ENCODE peak calls at places on chromosomes 6 and 20, in six cellular contexts. J is AG04450; F is body of pancreas; U is Peyer's patch; M is CD8-positive, alpha-beta T cell; W is Panc1. T is an unnamed sample.

GRCh38 chr6:155093430-155093829 is 98.3 kb downstream of the TIAM2 start:
- DNase-seq in F (no peak), M (no peak), W (no peak), J (no peak), U (no peak), T (no peak)

GRCh38 chr6:45946887-45947286 is 68.8 kb downstream of the CLIC5 start:
- DNase-seq in M (no peak), W (no peak), J (no peak), U (no peak), F (no peak), T (peak; percentile 6)

GRCh38 chr6:32991972-32992371 is 17.4 kb downstream of the HLA-DOA start:
- DNase-seq in M (no peak), W (no peak), F (no peak), U (no peak), J (no peak), T (no peak)

GRCh38 chr6:131660195-131660594 is 23.1 kb downstream of the ENPP3 start:
- DNase-seq in J (no peak), U (no peak), M (no peak), F (no peak), W (no peak), T (no peak)

GRCh38 chr6:156395276-156395675 is 381.9 kb upstream of the ARID1B start:
- DNase-seq in M (no peak), F (no peak), J (no peak), W (no peak), U (peak; percentile 72), T (no peak)

GRCh38 chr20:16518068-16518783 is 55.0 kb downstream of the KIF16B start:
- DNase-seq in J (peak; percentile 7), W (peak; percentile 42), F (peak; percentile 53), U (no peak), M (no peak), T (peak; percentile 79)

GRCh38 chr6:1424306-1424927 is 35.0 kb downstream of the FOXF2 start:
- DNase-seq in U (no peak), J (no peak), W (peak; percentile 36), F (peak; percentile 62), M (no peak), T (peak; percentile 68)

GRCh38 chr6:131572686-131573415 is at the start of gene ARG1:
- DNase-seq in W (no peak), J (no peak), M (no peak), F (no peak), U (no peak), T (no peak)

GRCh38 chr6:5325173-5325572 is 63.9 kb downstream of the FARS2 start:
- DNase-seq in M (no peak), F (no peak), U (no peak), J (no peak), W (no peak), T (no peak)

GRCh38 chr6:692356-692851 is 535 bp downstream of the EXOC2 start:
- DNase-seq in J (no peak), F (peak; percentile 30), M (peak; percentile 43), U (peak; percentile 59), W (no peak), T (peak; percentile 39)

GRCh38 chr6:96521267-96521624 is 360 bp upstream of the UFL1 start:
- DNase-seq in U (no peak), M (no peak), J (no peak), W (no peak), F (no peak), T (no peak)

GRCh38 chr6:13368079-13368478 is 39.7 kb upstream of the TBC1D7 start:
- DNase-seq in W (no peak), F (peak; percentile 58), M (no peak), J (no peak), U (no peak), T (no peak)

GRCh38 chr20:46698788-46699187 is 9.5 kb upstream of the TP53RK start:
- DNase-seq in J (no peak), M (no peak), U (no peak), F (no peak), W (no peak), T (no peak)

GRCh38 chr6:144898741-144899140 is 613.6 kb downstream of the UTRN start:
- DNase-seq in W (no peak), J (no peak), M (no peak), F (no peak), U (no peak), T (no peak)

GRCh38 chr6:16206595-16207037 is 31.8 kb upstream of the GMPR start:
- DNase-seq in J (peak; percentile 55), F (peak; percentile 79), U (peak; percentile 51), M (peak; percentile 2), W (peak; percentile 75), T (peak; percentile 67)

GRCh38 chr20:2178328-2179232 is 77.0 kb downstream of the STK35 start:
- DNase-seq in F (no peak), W (no peak), U (no peak), M (no peak), J (no peak), T (no peak)

GRCh38 chr6:52876056-52876787 is 33.3 kb downstream of the GSTA3 start:
- DNase-seq in J (no peak), M (no peak), F (peak; percentile 7), U (no peak), W (no peak), T (no peak)

GRCh38 chr6:143965503-143966171 is 42.4 kb downstream of the PLAGL1 start:
- DNase-seq in F (no peak), W (no peak), J (no peak), M (no peak), U (no peak), T (no peak)

GRCh38 chr6:111952821-111953535 is 79.7 kb upstream of the FYN start:
- DNase-seq in M (no peak), U (no peak), J (no peak), W (no peak), F (no peak), T (peak; percentile 76)

GRCh38 chr20:34448517-34448916 is 67.7 kb upstream of the DYNLRB1 start:
- DNase-seq in F (no peak), U (no peak), J (no peak), M (no peak), W (no peak), T (no peak)

GRCh38 chr6:125107896-125108295 is 45.7 kb upstream of the TPD52L1 start:
- DNase-seq in W (no peak), F (no peak), M (no peak), U (no peak), J (no peak), T (no peak)

GRCh38 chr6:132065556-132065955 is 114.4 kb upstream of the CCN2 start:
- DNase-seq in M (no peak), U (no peak), F (no peak), J (no peak), W (no peak), T (peak; percentile 34)

GRCh38 chr6:137892271-137892708 is 25.2 kb downstream of the TNFAIP3 start:
- DNase-seq in J (peak; percentile 52), M (no peak), U (no peak), F (no peak), W (no peak), T (peak; percentile 19)

GRCh38 chr6:159540152-159540551 is 152.9 kb downstream of the SOD2 start:
- DNase-seq in M (no peak), W (no peak), F (no peak), J (no peak), U (no peak), T (no peak)

GRCh38 chr6:109165392-109165964 is 70.2 kb downstream of the CEP57L1 start:
- DNase-seq in U (no peak), F (peak; percentile 39), W (no peak), J (peak; percentile 50), M (no peak), T (peak; percentile 19)

DNA sequence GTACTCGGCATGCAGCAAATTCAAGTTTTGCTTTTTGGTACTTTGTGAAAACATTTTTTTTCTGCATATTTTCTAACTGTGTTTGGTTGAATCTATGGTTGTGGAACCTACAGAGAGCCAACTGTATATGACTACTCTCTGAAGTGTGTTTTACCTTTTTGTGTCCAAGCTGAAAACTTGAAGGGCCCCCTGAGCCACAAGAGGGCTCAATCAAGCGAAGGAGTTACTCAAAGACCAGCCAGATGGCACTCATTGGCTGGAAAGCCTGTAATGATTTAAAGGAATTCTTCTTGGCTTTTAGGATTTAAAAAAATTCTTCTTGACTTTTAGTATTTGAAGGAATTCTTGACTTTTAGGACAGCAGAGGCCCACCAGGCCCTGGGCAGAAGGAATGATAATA is 27.0 kb upstream of the ECI2 start:
- DNase-seq in W (no peak), U (no peak), F (no peak), M (no peak), J (no peak), T (no peak)
- TF ChIP-seq CTCF in W (no peak), U (no peak), F (no peak), M (no peak), J (peak; percentile 9), T (no peak)

DNA sequence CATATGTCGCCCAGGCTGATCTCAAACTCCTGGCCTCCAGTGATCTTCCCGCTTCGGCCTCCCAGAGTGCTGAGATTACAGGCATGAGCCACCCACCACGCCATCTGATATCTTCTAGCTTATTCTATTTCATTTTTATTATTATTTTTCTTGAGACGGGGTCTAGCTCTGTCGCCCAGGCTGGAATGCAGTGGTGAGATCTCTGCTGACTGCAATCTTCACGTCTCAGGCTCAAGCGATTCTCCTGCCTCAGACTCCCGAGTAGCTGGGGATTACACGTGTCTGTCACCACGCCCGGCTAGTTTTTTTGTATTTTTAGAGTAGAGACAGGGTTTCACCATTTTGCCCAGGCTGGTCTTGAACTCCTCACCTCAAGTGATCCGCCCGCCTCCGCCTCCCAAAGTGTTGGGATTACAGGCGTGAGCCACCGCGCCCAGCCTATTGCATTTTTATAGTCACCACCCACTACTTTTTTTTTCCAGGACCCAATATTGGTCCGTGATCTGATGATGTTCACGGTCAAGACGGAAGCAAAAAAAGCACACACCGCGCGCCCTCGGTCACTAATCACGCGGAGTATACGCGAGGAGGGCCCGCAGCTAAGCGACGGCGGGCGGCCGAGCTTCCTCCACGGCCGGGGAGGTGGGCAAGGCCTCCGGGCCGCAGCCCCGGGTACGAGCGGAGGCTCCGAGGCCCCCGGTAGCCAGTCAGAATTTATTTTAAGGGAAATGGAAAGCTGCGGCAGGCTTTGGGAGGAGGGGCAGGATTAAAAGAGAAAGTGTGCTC is 1.1 kb upstream of the LSM14B start:
- DNase-seq in F (peak; percentile 64), W (no peak), M (no peak), J (no peak), U (no peak), T (no peak)
- H3K27ac ChIP-seq in F (peak overlapping the region; percentile 98), W (peak overlapping the region; percentile 90), M (peak overlapping the region; percentile 83), J (peak overlapping the region; percentile 89), U (peak overlapping the region; percentile 98), T (peak overlapping the region; percentile 98)

GRCh38 chr20:57465943-57466342 is 59.0 kb downstream of the CTCFL start:
- DNase-seq in M (no peak), F (no peak), W (no peak), U (no peak), J (no peak), T (no peak)
- TF ChIP-seq CTCF in M (no peak), F (no peak), W (no peak), U (no peak), J (no peak), T (no peak)

GRCh38 chr20:41089555-41089954 is 47.8 kb upstream of the PLCG1 start:
- DNase-seq in U (no peak), W (no peak), F (no peak), M (no peak), J (no peak), T (no peak)

GRCh38 chr20:41087777-41088176 is 49.6 kb upstream of the PLCG1 start:
- DNase-seq in U (no peak), W (no peak), F (no peak), J (no peak), M (no peak), T (no peak)

GRCh38 chr20:41087325-41087685 is 50.0 kb upstream of the PLCG1 start:
- DNase-seq in W (no peak), F (no peak), M (no peak), J (no peak), U (no peak), T (peak; percentile 42)

GRCh38 chr20:41085606-41086005 is 51.7 kb upstream of the PLCG1 start:
- DNase-seq in M (no peak), F (no peak), W (no peak), J (no peak), U (no peak), T (no peak)

GRCh38 chr20:41086402-41087324 is 50.7 kb upstream of the PLCG1 start:
- DNase-seq in W (no peak), J (no peak), M (no peak), F (no peak), U (no peak), T (no peak)
- H3K27ac ChIP-seq in W (no peak overlapping the region), J (no peak overlapping the region), M (no peak overlapping the region), F (no peak overlapping the region), U (peak overlapping the region; percentile 1), T (no peak overlapping the region)